ENCODE peak calls at places on chromosomes 16 and 17, in six cellular contexts. J is uterus; P is SJSA1; D is thoracic aorta; T is body of pancreas; R is naive thymus-derived CD4-positive, alpha-beta T cell. O is an unnamed sample. For H3K36me3, the result is how much of the 10 kb centered on the place peaks cover.

GRCh38 chr16:70157477-70158260 is 15.9 kb upstream of the CLEC18C start:
- DNase-seq in T (no peak), R (no peak), D (no peak), J (no peak), P (no peak), O (no peak)

GRCh38 chr17:15967706-15968399 is 22.9 kb downstream of the ADORA2B start:
- DNase-seq in R (no peak), T (no peak), J (peak), P (peak), D (no peak), O (no peak)

GRCh38 chr16:66141885-66142284 is 224.6 kb upstream of the CDH5 start:
- DNase-seq in T (no peak), R (no peak), J (no peak), D (no peak), P (no peak), O (no peak)

GRCh38 chr17:37179893-37180292 is 195.9 kb upstream of the C17orf78 start:
- DNase-seq in P (peak), R (no peak), J (no peak), T (no peak), D (no peak), O (no peak)

GRCh38 chr16:47045023-47045422 is 71.5 kb upstream of the DNAJA2 start:
- DNase-seq in J (no peak), R (no peak), T (no peak), P (no peak), D (no peak), O (no peak)

GRCh38 chr17:30554839-30555751 is 77.9 kb downstream of the GOSR1 start:
- DNase-seq in R (no peak), D (no peak), J (no peak), T (no peak), P (peak), O (no peak)

GRCh38 chr17:59329558-59330313 is 1.7 kb upstream of the YPEL2 start:
- DNase-seq in P (peak), J (peak), D (no peak), R (no peak), T (peak), O (peak)

GRCh38 chr17:2710075-2710803 is 1.3 kb downstream of the CLUH start:
- DNase-seq in T (no peak), R (no peak), J (no peak), P (no peak), D (no peak), O (no peak)

GRCh38 chr17:82648761-82649474 is 674 bp upstream of the WDR45B start:
- DNase-seq in P (peak), D (no peak), J (peak), T (peak), R (peak), O (no peak)

GRCh38 chr16:1159325-1159972 is 6.5 kb downstream of the CACNA1H start:
- DNase-seq in R (no peak), P (no peak), T (peak), D (no peak), J (no peak), O (no peak)

GRCh38 chr16:8675183-8676159 is 1.1 kb downstream of the ABAT start:
- DNase-seq in J (no peak), R (no peak), T (peak), D (no peak), P (peak), O (no peak)

GRCh38 chr16:87499189-87499486 is 6.3 kb upstream of the ZCCHC14 start:
- DNase-seq in T (no peak), J (no peak), D (no peak), P (peak), R (no peak), O (no peak)

GRCh38 chr16:69859105-69859969 is 91.8 kb upstream of the CLEC18A start:
- DNase-seq in P (no peak), R (no peak), T (peak), J (no peak), D (no peak), O (no peak)

GRCh38 chr16:71568541-71568940 is 8.4 kb downstream of the TAT start:
- DNase-seq in P (no peak), R (no peak), D (no peak), T (peak), J (no peak), O (no peak)

GRCh38 chr16:30894540-30895368 is 877 bp upstream of the BCL7C start:
- DNase-seq in T (no peak), J (no peak), D (no peak), P (no peak), R (no peak), O (no peak)

GRCh38 chr17:63039342-63039741 is 73.3 kb downstream of the TANC2 start:
- DNase-seq in J (no peak), P (no peak), T (no peak), R (no peak), D (no peak), O (no peak)

GRCh38 chr17:74485841-74486240 is 19.4 kb downstream of the CD300A start:
- DNase-seq in T (no peak), R (no peak), D (no peak), P (no peak), J (no peak), O (no peak)

GRCh38 chr17:43545383-43545632 is 832 bp downstream of the ETV4 start:
- DNase-seq in P (no peak), R (no peak), T (peak), J (no peak), D (no peak), O (no peak)

GRCh38 chr16:20910781-20911321 is 10.3 kb downstream of the LYRM1 start:
- DNase-seq in J (no peak), R (no peak), P (peak), D (no peak), T (no peak), O (no peak)

GRCh38 chr17:81083125-81083765 is 48.3 kb downstream of the BAIAP2 start:
- DNase-seq in P (no peak), T (peak), J (peak), R (no peak), D (no peak), O (no peak)

GRCh38 chr17:58504826-58505351 is 9.5 kb downstream of the MTMR4 start:
- DNase-seq in J (no peak), P (no peak), D (no peak), T (no peak), R (no peak), O (no peak)

GRCh38 chr16:31181102-31181830 is 1.3 kb downstream of the FUS start:
- DNase-seq in D (no peak), R (no peak), T (no peak), J (peak), P (no peak), O (no peak)

GRCh38 chr16:66695935-66696668 is 441 bp downstream of the CMTM4 start:
- DNase-seq in P (peak), D (no peak), J (peak), R (peak), T (peak), O (peak)

GRCh38 chr16:5504028-5504758 is 406.6 kb upstream of the EEF2KMT start:
- DNase-seq in P (no peak), T (no peak), D (no peak), J (no peak), R (no peak), O (no peak)

GRCh38 chr17:81095608-81095888 is 60.6 kb downstream of the BAIAP2 start:
- DNase-seq in J (no peak), P (no peak), R (no peak), D (no peak), T (no peak), O (no peak)

GRCh38 chr16:709651-710499 is 4.3 kb upstream of the FBXL16 start:
- DNase-seq in J (no peak), D (no peak), R (no peak), P (peak), T (peak), O (no peak)

GRCh38 chr17:2323629-2324314 is 12.5 kb downstream of the TSR1 start:
- DNase-seq in P (no peak), J (no peak), D (no peak), T (no peak), R (no peak), O (no peak)

GRCh38 chr17:31511176-31511540 is 119.7 kb downstream of the RAB11FIP4 start:
- DNase-seq in R (no peak), J (no peak), D (no peak), T (peak), P (no peak), O (no peak)

GRCh38 chr17:43626066-43626465 is 35.7 kb downstream of the MEOX1 start:
- DNase-seq in D (no peak), P (no peak), J (no peak), R (no peak), T (no peak), O (no peak)

GRCh38 chr17:78117027-78117981 is 11.3 kb downstream of the TMC6 start:
- DNase-seq in P (no peak), D (no peak), T (peak), R (no peak), J (peak), O (no peak)

GRCh38 chr16:48350716-48351115 is 34.5 kb downstream of the SIAH1 start:
- DNase-seq in J (no peak), P (no peak), T (no peak), D (no peak), R (no peak), O (no peak)

GRCh38 chr16:79599837-79600635 is 501 bp downstream of the MAF start:
- DNase-seq in R (peak), T (peak), P (peak), J (peak), D (no peak), O (peak)

GRCh38 chr17:82598256-82599011 is 49.8 kb downstream of the WDR45B start:
- DNase-seq in P (peak), J (no peak), D (no peak), T (no peak), R (no peak), O (no peak)

GRCh38 chr17:37826497-37827115 is 81.7 kb upstream of the HNF1B start:
- DNase-seq in R (no peak), P (no peak), T (no peak), D (no peak), J (no peak), O (no peak)

GRCh38 chr17:34979650-34980352 is 511 bp upstream of the LIG3 start:
- DNase-seq in T (no peak), D (no peak), P (no peak), R (no peak), J (no peak), O (no peak)

GRCh38 chr16:89787365-89787805 is 29.1 kb downstream of the FANCA start:
- DNase-seq in R (no peak), D (no peak), T (no peak), J (no peak), P (no peak), O (no peak)
- H3K27ac ChIP-seq in R (no peak), D (no peak), T (no peak), J (no peak), P (no peak), O (no peak)

GRCh38 chr17:8455660-8456059 is 20.0 kb downstream of the NDEL1 start:
- DNase-seq in T (no peak), D (no peak), J (no peak), R (no peak), P (no peak), O (no peak)
- H3K36me3 ChIP-seq in T (under half), D (under half), J (under half), R (under half), P (half or more), O (half or more)

GRCh38 chr17:70622382-70623260 is 453.3 kb downstream of the KCNJ2 start:
- DNase-seq in J (no peak), P (peak), T (peak), R (no peak), D (no peak), O (no peak)

GRCh38 chr17:70624208-70624607 is 454.9 kb downstream of the KCNJ2 start:
- DNase-seq in T (no peak), J (no peak), D (no peak), R (no peak), P (no peak), O (no peak)

GRCh38 chr17:70621593-70621992 is 452.3 kb downstream of the KCNJ2 start:
- DNase-seq in J (no peak), R (no peak), D (no peak), P (no peak), T (no peak), O (no peak)
- H3K27ac ChIP-seq in J (no peak), R (no peak), D (no peak), P (no peak), T (no peak), O (no peak)

GRCh38 chr16:89129378-89129777 is 35.7 kb downstream of the ACSF3 start:
- DNase-seq in T (no peak), R (no peak), D (no peak), J (no peak), P (no peak), O (no peak)

GRCh38 chr16:89130448-89130847 is 36.8 kb downstream of the ACSF3 start:
- DNase-seq in D (no peak), T (no peak), J (no peak), R (no peak), P (no peak), O (no peak)

GRCh38 chr16:89132194-89133005 is 38.7 kb downstream of the ACSF3 start:
- DNase-seq in J (no peak), P (no peak), R (no peak), D (no peak), T (no peak), O (no peak)

GRCh38 chr16:89133457-89134127 is 38.0 kb upstream of the CDH15 start:
- DNase-seq in P (no peak), D (no peak), J (no peak), T (no peak), R (no peak), O (no peak)

DNA sequence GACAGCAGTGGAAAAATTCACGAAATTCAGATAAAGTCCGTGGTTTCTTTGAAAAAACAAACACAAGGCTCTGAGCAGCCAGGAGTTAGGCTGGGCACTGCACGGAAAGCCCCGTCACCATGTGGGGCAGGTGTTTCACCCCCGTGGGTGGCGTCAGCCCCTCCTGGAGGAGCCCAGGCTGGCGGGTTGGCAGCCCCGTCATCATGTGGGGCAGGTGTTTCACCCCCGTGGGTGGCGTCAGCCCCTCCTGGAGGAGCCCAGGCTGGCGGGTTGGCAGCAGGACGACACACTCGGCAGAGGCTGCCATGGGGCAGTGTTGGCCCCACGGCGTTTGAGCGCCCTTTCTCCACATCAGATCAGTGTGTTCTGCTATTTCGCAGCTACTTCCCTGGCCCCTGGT is 38.1 kb downstream of the ACSF3 start:
- DNase-seq in P (no peak), J (no peak), T (no peak), D (no peak), R (no peak), O (no peak)
- H3K36me3 ChIP-seq in P (under half), J (under half), T (under half), D (under half), R (under half), O (under half)

DNA sequence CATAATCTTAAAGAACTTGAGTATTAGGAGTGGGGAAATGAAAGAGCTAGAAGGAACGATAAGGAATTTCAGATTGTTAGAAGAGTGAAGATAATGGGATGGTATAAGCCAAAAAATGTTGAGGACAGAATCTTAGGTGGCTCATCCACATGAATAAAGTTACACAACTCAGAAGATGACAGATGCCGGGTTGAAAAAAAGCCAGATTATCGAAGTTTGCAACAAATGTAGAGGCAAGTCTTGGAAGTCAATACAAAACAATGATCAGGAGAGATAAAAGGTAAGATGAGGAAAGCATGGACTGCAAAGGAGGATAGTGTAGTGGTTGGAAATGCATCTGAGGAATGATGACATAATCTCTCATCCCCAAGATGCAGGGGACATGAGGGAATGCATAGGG is 45.1 kb upstream of the TAOK1 start:
- DNase-seq in J (no peak), R (no peak), P (no peak), D (no peak), T (no peak), O (no peak)
- H3K27ac ChIP-seq in J (no peak), R (no peak), P (no peak), D (no peak), T (no peak), O (no peak)

O was measured in ascending aorta.